ENCODE peak calls at places on chromosome 2, in nine cellular contexts. One of them, this sample, is unnamed.

GRCh38 chr2:23330214-23330613 is 54.8 kb upstream of the KLHL29 start:
- DNase-seq in activated effector memory CD4-positive, alpha-beta T cell treated with Interleukin-2 at 50 U/mL for 16 hours: no peak
- DNase-seq in left lung: no peak
- DNase-seq in MV-4-11: peak; percentile 5
- DNase-seq in left colon: no peak
- DNase-seq in HTR-8/SVneo: peak; percentile 22
- DNase-seq in activated naive CD8-positive, alpha-beta T cell treated with anti-CD3 and anti-CD28 coated beads, Interleukin-2, amount 10 ng/mL, durations not matched to agents 7 days and 5 days: no peak
- DNase-seq in DMS 273 treated with DMSO at 0.1 percent for 48 hours: peak; percentile 3
- DNase-seq in A172: peak; percentile 19
- DNase-seq in this sample: peak; percentile 85

GRCh38 chr2:67733517-67733916 is 329.3 kb downstream of the C1D start:
- DNase-seq in activated effector memory CD4-positive, alpha-beta T cell treated with Interleukin-2 at 50 U/mL for 16 hours: no peak
- DNase-seq in left lung: peak; percentile 52
- DNase-seq in MV-4-11: no peak
- DNase-seq in left colon: peak; percentile 4
- DNase-seq in HTR-8/SVneo: peak; percentile 53
- DNase-seq in activated naive CD8-positive, alpha-beta T cell treated with anti-CD3 and anti-CD28 coated beads, Interleukin-2, amount 10 ng/mL, durations not matched to agents 7 days and 5 days: no peak
- DNase-seq in DMS 273 treated with DMSO at 0.1 percent for 48 hours: no peak
- DNase-seq in A172: peak; percentile 69
- DNase-seq in this sample: peak; percentile 58

GRCh38 chr2:16139663-16140610 is 199.6 kb downstream of the MYCN start:
- DNase-seq in activated effector memory CD4-positive, alpha-beta T cell treated with Interleukin-2 at 50 U/mL for 16 hours: no peak
- DNase-seq in left lung: no peak
- DNase-seq in MV-4-11: no peak
- DNase-seq in left colon: no peak
- DNase-seq in HTR-8/SVneo: no peak
- DNase-seq in activated naive CD8-positive, alpha-beta T cell treated with anti-CD3 and anti-CD28 coated beads, Interleukin-2, amount 10 ng/mL, durations not matched to agents 7 days and 5 days: no peak
- DNase-seq in DMS 273 treated with DMSO at 0.1 percent for 48 hours: no peak
- DNase-seq in A172: no peak
- DNase-seq in this sample: no peak

GRCh38 chr2:101121174-101121573 is 30.0 kb downstream of the TBC1D8 start:
- DNase-seq in activated effector memory CD4-positive, alpha-beta T cell treated with Interleukin-2 at 50 U/mL for 16 hours: no peak
- DNase-seq in left lung: no peak
- DNase-seq in MV-4-11: no peak
- DNase-seq in left colon: peak; percentile 46
- DNase-seq in HTR-8/SVneo: no peak
- DNase-seq in activated naive CD8-positive, alpha-beta T cell treated with anti-CD3 and anti-CD28 coated beads, Interleukin-2, amount 10 ng/mL, durations not matched to agents 7 days and 5 days: no peak
- DNase-seq in DMS 273 treated with DMSO at 0.1 percent for 48 hours: no peak
- DNase-seq in A172: no peak
- DNase-seq in this sample: no peak

GRCh38 chr2:221572821-221573429 is 821 bp upstream of the EPHA4 start:
- DNase-seq in activated effector memory CD4-positive, alpha-beta T cell treated with Interleukin-2 at 50 U/mL for 16 hours: no peak
- DNase-seq in left lung: no peak
- DNase-seq in MV-4-11: no peak
- DNase-seq in left colon: peak; percentile 66
- DNase-seq in HTR-8/SVneo: peak; percentile 34
- DNase-seq in activated naive CD8-positive, alpha-beta T cell treated with anti-CD3 and anti-CD28 coated beads, Interleukin-2, amount 10 ng/mL, durations not matched to agents 7 days and 5 days: peak; percentile 45
- DNase-seq in DMS 273 treated with DMSO at 0.1 percent for 48 hours: no peak
- DNase-seq in A172: peak; percentile 35
- DNase-seq in this sample: peak; percentile 82

GRCh38 chr2:51698005-51698404 is 666.1 kb upstream of the NRXN1 start:
- DNase-seq in activated effector memory CD4-positive, alpha-beta T cell treated with Interleukin-2 at 50 U/mL for 16 hours: no peak
- DNase-seq in left lung: no peak
- DNase-seq in MV-4-11: no peak
- DNase-seq in left colon: peak; percentile 5
- DNase-seq in HTR-8/SVneo: no peak
- DNase-seq in activated naive CD8-positive, alpha-beta T cell treated with anti-CD3 and anti-CD28 coated beads, Interleukin-2, amount 10 ng/mL, durations not matched to agents 7 days and 5 days: no peak
- DNase-seq in DMS 273 treated with DMSO at 0.1 percent for 48 hours: no peak
- DNase-seq in A172: no peak
- DNase-seq in this sample: no peak

GRCh38 chr2:12288048-12288447 is 428.7 kb upstream of the TRIB2 start:
- DNase-seq in activated effector memory CD4-positive, alpha-beta T cell treated with Interleukin-2 at 50 U/mL for 16 hours: no peak
- DNase-seq in left lung: no peak
- DNase-seq in MV-4-11: no peak
- DNase-seq in left colon: no peak
- DNase-seq in HTR-8/SVneo: no peak
- DNase-seq in activated naive CD8-positive, alpha-beta T cell treated with anti-CD3 and anti-CD28 coated beads, Interleukin-2, amount 10 ng/mL, durations not matched to agents 7 days and 5 days: no peak
- DNase-seq in DMS 273 treated with DMSO at 0.1 percent for 48 hours: no peak
- DNase-seq in A172: no peak
- DNase-seq in this sample: no peak

GRCh38 chr2:85707304-85707703 is 13.1 kb downstream of the GNLY start:
- DNase-seq in activated effector memory CD4-positive, alpha-beta T cell treated with Interleukin-2 at 50 U/mL for 16 hours: no peak
- DNase-seq in left lung: no peak
- DNase-seq in MV-4-11: peak; percentile 88
- DNase-seq in left colon: peak; percentile 60
- DNase-seq in HTR-8/SVneo: peak; percentile 83
- DNase-seq in activated naive CD8-positive, alpha-beta T cell treated with anti-CD3 and anti-CD28 coated beads, Interleukin-2, amount 10 ng/mL, durations not matched to agents 7 days and 5 days: no peak
- DNase-seq in DMS 273 treated with DMSO at 0.1 percent for 48 hours: peak; percentile 62
- DNase-seq in A172: peak; percentile 81
- DNase-seq in this sample: peak; percentile 87

GRCh38 chr2:71530246-71530986 is 77.1 kb downstream of the DYSF start:
- DNase-seq in activated effector memory CD4-positive, alpha-beta T cell treated with Interleukin-2 at 50 U/mL for 16 hours: no peak
- DNase-seq in left lung: no peak
- DNase-seq in MV-4-11: peak; percentile 27
- DNase-seq in left colon: no peak
- DNase-seq in HTR-8/SVneo: peak; percentile 67
- DNase-seq in activated naive CD8-positive, alpha-beta T cell treated with anti-CD3 and anti-CD28 coated beads, Interleukin-2, amount 10 ng/mL, durations not matched to agents 7 days and 5 days: no peak
- DNase-seq in DMS 273 treated with DMSO at 0.1 percent for 48 hours: peak; percentile 20
- DNase-seq in A172: peak; percentile 36
- DNase-seq in this sample: peak; percentile 74

GRCh38 chr2:231910771-231911170 is 15.4 kb downstream of the NPPC start:
- DNase-seq in activated effector memory CD4-positive, alpha-beta T cell treated with Interleukin-2 at 50 U/mL for 16 hours: no peak
- DNase-seq in left lung: no peak
- DNase-seq in MV-4-11: no peak
- DNase-seq in left colon: no peak
- DNase-seq in HTR-8/SVneo: no peak
- DNase-seq in activated naive CD8-positive, alpha-beta T cell treated with anti-CD3 and anti-CD28 coated beads, Interleukin-2, amount 10 ng/mL, durations not matched to agents 7 days and 5 days: no peak
- DNase-seq in DMS 273 treated with DMSO at 0.1 percent for 48 hours: no peak
- DNase-seq in A172: no peak
- DNase-seq in this sample: no peak

GRCh38 chr2:215831296-215831913 is 181.9 kb downstream of the MREG start:
- DNase-seq in activated effector memory CD4-positive, alpha-beta T cell treated with Interleukin-2 at 50 U/mL for 16 hours: no peak
- DNase-seq in left lung: no peak
- DNase-seq in MV-4-11: peak; percentile 82
- DNase-seq in left colon: peak; percentile 23
- DNase-seq in HTR-8/SVneo: no peak
- DNase-seq in activated naive CD8-positive, alpha-beta T cell treated with anti-CD3 and anti-CD28 coated beads, Interleukin-2, amount 10 ng/mL, durations not matched to agents 7 days and 5 days: no peak
- DNase-seq in DMS 273 treated with DMSO at 0.1 percent for 48 hours: no peak
- DNase-seq in A172: no peak
- DNase-seq in this sample: no peak

GRCh38 chr2:135820003-135820618 is 16.9 kb downstream of the LCT start:
- DNase-seq in activated effector memory CD4-positive, alpha-beta T cell treated with Interleukin-2 at 50 U/mL for 16 hours: peak; percentile 36
- DNase-seq in left lung: no peak
- DNase-seq in MV-4-11: peak; percentile 88
- DNase-seq in left colon: no peak
- DNase-seq in HTR-8/SVneo: peak; percentile 40
- DNase-seq in activated naive CD8-positive, alpha-beta T cell treated with anti-CD3 and anti-CD28 coated beads, Interleukin-2, amount 10 ng/mL, durations not matched to agents 7 days and 5 days: peak; percentile 77
- DNase-seq in DMS 273 treated with DMSO at 0.1 percent for 48 hours: no peak
- DNase-seq in A172: peak; percentile 60
- DNase-seq in this sample: no peak

GRCh38 chr2:119827866-119828507 is 68.3 kb downstream of the PTPN4 start:
- DNase-seq in activated effector memory CD4-positive, alpha-beta T cell treated with Interleukin-2 at 50 U/mL for 16 hours: no peak
- DNase-seq in left lung: no peak
- DNase-seq in MV-4-11: no peak
- DNase-seq in left colon: no peak
- DNase-seq in HTR-8/SVneo: no peak
- DNase-seq in activated naive CD8-positive, alpha-beta T cell treated with anti-CD3 and anti-CD28 coated beads, Interleukin-2, amount 10 ng/mL, durations not matched to agents 7 days and 5 days: no peak
- DNase-seq in DMS 273 treated with DMSO at 0.1 percent for 48 hours: peak; percentile 76
- DNase-seq in A172: no peak
- DNase-seq in this sample: no peak

GRCh38 chr2:26924731-26925099 is 45.7 kb upstream of the MAPRE3 start:
- DNase-seq in activated effector memory CD4-positive, alpha-beta T cell treated with Interleukin-2 at 50 U/mL for 16 hours: no peak
- DNase-seq in left lung: peak; percentile 61
- DNase-seq in MV-4-11: no peak
- DNase-seq in left colon: no peak
- DNase-seq in HTR-8/SVneo: no peak
- DNase-seq in activated naive CD8-positive, alpha-beta T cell treated with anti-CD3 and anti-CD28 coated beads, Interleukin-2, amount 10 ng/mL, durations not matched to agents 7 days and 5 days: no peak
- DNase-seq in DMS 273 treated with DMSO at 0.1 percent for 48 hours: no peak
- DNase-seq in A172: no peak
- DNase-seq in this sample: no peak

GRCh38 chr2:43074592-43075053 is 151.8 kb downstream of the ZFP36L2 start:
- DNase-seq in activated effector memory CD4-positive, alpha-beta T cell treated with Interleukin-2 at 50 U/mL for 16 hours: no peak
- DNase-seq in left lung: no peak
- DNase-seq in MV-4-11: no peak
- DNase-seq in left colon: no peak
- DNase-seq in HTR-8/SVneo: no peak
- DNase-seq in activated naive CD8-positive, alpha-beta T cell treated with anti-CD3 and anti-CD28 coated beads, Interleukin-2, amount 10 ng/mL, durations not matched to agents 7 days and 5 days: no peak
- DNase-seq in DMS 273 treated with DMSO at 0.1 percent for 48 hours: no peak
- DNase-seq in A172: no peak
- DNase-seq in this sample: no peak

GRCh38 chr2:231708773-231709635 is 679 bp downstream of the PTMA start:
- DNase-seq in activated effector memory CD4-positive, alpha-beta T cell treated with Interleukin-2 at 50 U/mL for 16 hours: peak; percentile 37
- DNase-seq in left lung: peak; percentile 91
- DNase-seq in MV-4-11: no peak
- DNase-seq in left colon: peak; percentile 66
- DNase-seq in HTR-8/SVneo: no peak
- DNase-seq in activated naive CD8-positive, alpha-beta T cell treated with anti-CD3 and anti-CD28 coated beads, Interleukin-2, amount 10 ng/mL, durations not matched to agents 7 days and 5 days: peak; percentile 75
- DNase-seq in DMS 273 treated with DMSO at 0.1 percent for 48 hours: no peak
- DNase-seq in A172: no peak
- DNase-seq in this sample: peak; percentile 64

GRCh38 chr2:129502781-129503180 is 476.7 kb upstream of the RAB6C start:
- DNase-seq in activated effector memory CD4-positive, alpha-beta T cell treated with Interleukin-2 at 50 U/mL for 16 hours: no peak
- DNase-seq in left lung: no peak
- DNase-seq in MV-4-11: peak; percentile 50
- DNase-seq in left colon: no peak
- DNase-seq in HTR-8/SVneo: no peak
- DNase-seq in activated naive CD8-positive, alpha-beta T cell treated with anti-CD3 and anti-CD28 coated beads, Interleukin-2, amount 10 ng/mL, durations not matched to agents 7 days and 5 days: no peak
- DNase-seq in DMS 273 treated with DMSO at 0.1 percent for 48 hours: no peak
- DNase-seq in A172: no peak
- DNase-seq in this sample: no peak

GRCh38 chr2:98518106-98518505 is 73.4 kb downstream of the INPP4A start:
- DNase-seq in activated effector memory CD4-positive, alpha-beta T cell treated with Interleukin-2 at 50 U/mL for 16 hours: peak; percentile 39
- DNase-seq in left lung: no peak
- DNase-seq in MV-4-11: peak; percentile 21
- DNase-seq in left colon: peak; percentile 31
- DNase-seq in HTR-8/SVneo: peak; percentile 27
- DNase-seq in activated naive CD8-positive, alpha-beta T cell treated with anti-CD3 and anti-CD28 coated beads, Interleukin-2, amount 10 ng/mL, durations not matched to agents 7 days and 5 days: peak; percentile 53
- DNase-seq in DMS 273 treated with DMSO at 0.1 percent for 48 hours: no peak
- DNase-seq in A172: no peak
- DNase-seq in this sample: peak; percentile 19

GRCh38 chr2:2904721-2905340 is 472.8 kb downstream of the EIPR1 start:
- DNase-seq in activated effector memory CD4-positive, alpha-beta T cell treated with Interleukin-2 at 50 U/mL for 16 hours: no peak
- DNase-seq in left lung: no peak
- DNase-seq in MV-4-11: no peak
- DNase-seq in left colon: no peak
- DNase-seq in HTR-8/SVneo: no peak
- DNase-seq in activated naive CD8-positive, alpha-beta T cell treated with anti-CD3 and anti-CD28 coated beads, Interleukin-2, amount 10 ng/mL, durations not matched to agents 7 days and 5 days: no peak
- DNase-seq in DMS 273 treated with DMSO at 0.1 percent for 48 hours: no peak
- DNase-seq in A172: no peak
- DNase-seq in this sample: no peak

This sample was measured in neural progenitor cell.